ENCODE peak calls at places on chromosomes 12 and 14, in five cellular contexts. V is right cardiac atrium, W is AG04450, Z is uterus, M is esophagus squamous epithelium. A is an unnamed sample.

GRCh38 chr12:61821381-61821780 is 438.8 kb upstream of the USP15 start:
- DNase-seq in V (no peak), W (no peak), Z (no peak), M (no peak), A (no peak)

GRCh38 chr12:5780536-5780935 is 164.5 kb downstream of the ANO2 start:
- DNase-seq in V (no peak), W (no peak), Z (no peak), M (no peak), A (no peak)

GRCh38 chr12:110694330-110694891 is 5.5 kb upstream of the HVCN1 start:
- DNase-seq in V (peak), W (no peak), Z (no peak), M (no peak), A (no peak)

GRCh38 chr12:79658221-79658620 is 32.5 kb downstream of the PAWR start:
- DNase-seq in V (no peak), W (no peak), Z (no peak), M (no peak), A (no peak)

GRCh38 chr12:65619018-65619417 is 205.3 kb upstream of the HMGA2 start:
- DNase-seq in V (no peak), W (no peak), Z (no peak), M (no peak), A (no peak)

GRCh38 chr12:109461049-109461845 is 15.9 kb downstream of the KCTD10 start:
- DNase-seq in V (peak), W (no peak), Z (no peak), M (no peak), A (no peak)

GRCh38 chr12:4700621-4701026 is 19.6 kb upstream of the GALNT8 start:
- DNase-seq in V (peak), W (peak), Z (peak), M (no peak), A (peak)

GRCh38 chr14:100577986-100578431 is 9.2 kb downstream of the BEGAIN start:
- DNase-seq in V (peak), W (no peak), Z (no peak), M (no peak), A (no peak)

GRCh38 chr12:131983026-131983425 is 33.3 kb downstream of the EP400 start:
- DNase-seq in V (no peak), W (no peak), Z (no peak), M (no peak), A (peak)
- H3K27ac ChIP-seq in V (no peak), W (no peak), Z (no peak), M (no peak), A (no peak)

GRCh38 chr12:13124661-13125505 is 21.4 kb upstream of the GSG1 start:
- DNase-seq in V (no peak), W (peak), Z (no peak), M (no peak), A (no peak)

GRCh38 chr12:13126494-13126893 is 23.0 kb upstream of the GSG1 start:
- DNase-seq in V (no peak), W (no peak), Z (no peak), M (no peak), A (no peak)

GRCh38 chr12:13127476-13127875 is 24.0 kb upstream of the GSG1 start:
- DNase-seq in V (no peak), W (no peak), Z (no peak), M (no peak), A (no peak)

GRCh38 chr12:13128291-13129000 is 25.0 kb upstream of the GSG1 start:
- DNase-seq in V (no peak), W (no peak), Z (no peak), M (no peak), A (no peak)

GRCh38 chr12:13125996-13126395 is 22.5 kb upstream of the GSG1 start:
- DNase-seq in V (no peak), W (no peak), Z (no peak), M (no peak), A (no peak)
- H3K27ac ChIP-seq in V (no peak), W (no peak), Z (no peak), M (no peak), A (no peak)

GRCh38 chr14:21431126-21431525 is 24.8 kb downstream of the CHD8 start:
- DNase-seq in V (no peak), W (no peak), Z (no peak), M (no peak), A (no peak)
- H3K27ac ChIP-seq in V (no peak), W (no peak), Z (no peak), M (no peak), A (no peak)

GRCh38 chr12:129826273-129826672 is 77.6 kb downstream of the TMEM132D start:
- DNase-seq in V (no peak), W (no peak), Z (no peak), M (no peak), A (no peak)
- H3K27ac ChIP-seq in V (no peak), W (no peak), Z (no peak), M (no peak), A (no peak)